ENCODE peak calls at places on chromosomes 13 and 19, in six cellular contexts. B is astrocyte, C is T-helper 2 cell, P is cardiac fibroblast, Q is EL, M is breast epithelium. N is an unnamed sample.

GRCh38 chr19:41501854-41502253 is 58.9 kb downstream of the ERICH4 start:
- DNase-seq in B (no peak), M (no peak), C (no peak), Q (no peak), P (no peak), N (no peak)

GRCh38 chr13:113665582-113666323 is 1.3 kb upstream of the GRK1 start:
- DNase-seq in Q (no peak), B (no peak), M (no peak), C (no peak), P (no peak), N (peak)

GRCh38 chr19:39542198-39542597 is 2.2 kb upstream of the EID2 start:
- DNase-seq in Q (no peak), B (no peak), M (no peak), C (no peak), P (peak), N (no peak)

GRCh38 chr13:30376426-30377311 is 45.6 kb upstream of the UBE2L5 start:
- DNase-seq in B (no peak), Q (no peak), M (no peak), C (peak), P (no peak), N (no peak)

GRCh38 chr19:43774103-43774939 is 6.5 kb downstream of the KCNN4 start:
- DNase-seq in C (no peak), M (no peak), P (peak), B (peak), Q (peak), N (peak)

GRCh38 chr13:112193463-112194166 is 126.7 kb downstream of the SOX1 start:
- DNase-seq in C (no peak), Q (no peak), M (no peak), B (no peak), P (no peak), N (no peak)

GRCh38 chr19:19062454-19063182 is 1.2 kb upstream of the SLC25A42 start:
- DNase-seq in B (peak), P (peak), M (no peak), C (no peak), Q (peak), N (no peak)

GRCh38 chr13:59771272-59771671 is 392.5 kb downstream of the DIAPH3 start:
- DNase-seq in C (no peak), M (no peak), Q (peak), P (peak), B (no peak), N (no peak)

GRCh38 chr13:36713842-36714241 is 40.0 kb downstream of the SERTM1 start:
- DNase-seq in C (no peak), M (no peak), P (peak), B (peak), Q (no peak), N (no peak)